ENCODE peak calls at places on chromosomes 2 and 18, in four cellular contexts. X, K, U and P are unnamed samples.

GRCh38 chr18:13136056-13136688 is 82.4 kb upstream of the LDLRAD4 start:
- DNase-seq in X (no peak), K (peak), U (no peak), P (no peak)

GRCh38 chr18:45046226-45046625 is 365.5 kb downstream of the SETBP1 start:
- DNase-seq in U (peak), X (no peak), K (no peak), P (no peak)

GRCh38 chr2:10158681-10159080 is 36.1 kb downstream of the RRM2 start:
- DNase-seq in X (no peak), U (no peak), K (no peak), P (no peak)

GRCh38 chr2:195636890-195637289 is 20.1 kb upstream of the SLC39A10 start:
- DNase-seq in X (no peak), U (peak), K (peak), P (no peak)

GRCh38 chr2:1772868-1773267 is 28.6 kb upstream of the PXDN start:
- DNase-seq in K (no peak), X (no peak), U (no peak), P (no peak)

GRCh38 chr2:979286-979928 is 28.8 kb downstream of the SNTG2 start:
- DNase-seq in X (no peak), U (no peak), K (no peak), P (no peak)

GRCh38 chr2:112085916-112086669 is 31.0 kb downstream of the TMEM87B start:
- DNase-seq in K (no peak), U (no peak), X (no peak), P (no peak)

GRCh38 chr2:112679484-112679883 is 33.7 kb downstream of the SLC20A1 start:
- DNase-seq in X (no peak), K (no peak), U (peak), P (no peak)

GRCh38 chr2:66926594-66927112 is 470.5 kb upstream of the ETAA1 start:
- DNase-seq in X (no peak), U (no peak), K (no peak), P (no peak)

GRCh38 chr2:60759654-60760053 is 3.6 kb downstream of the PAPOLG start:
- DNase-seq in U (no peak), X (no peak), K (no peak), P (no peak)

GRCh38 chr2:182366625-182367024 is 60.2 kb downstream of the PDE1A start:
- DNase-seq in X (no peak), U (peak), K (peak), P (no peak)

GRCh38 chr18:51278045-51278649 is 80.7 kb upstream of the MEX3C start:
- DNase-seq in K (peak), U (peak), X (peak), P (no peak)

GRCh38 chr18:8056723-8057122 is 489.6 kb downstream of the PTPRM start:
- DNase-seq in X (no peak), U (no peak), K (no peak), P (no peak)

GRCh38 chr2:149661844-149662243 is 74.3 kb upstream of the MMADHC start:
- DNase-seq in U (peak), X (no peak), K (peak), P (no peak)

GRCh38 chr2:157777425-157777824 is 98.7 kb downstream of the ACVR1 start:
- DNase-seq in X (no peak), K (peak), U (peak), P (no peak)

GRCh38 chr18:55585586-55586521 is 2.1 kb downstream of the TCF4 start:
- DNase-seq in K (peak), U (no peak), X (peak), P (peak)

GRCh38 chr2:174554514-174555119 is 43.0 kb downstream of the WIPF1 start:
- DNase-seq in U (no peak), K (no peak), X (no peak), P (no peak)

GRCh38 chr2:226354434-226354833 is 445.2 kb downstream of the IRS1 start:
- DNase-seq in U (peak), K (peak), X (no peak), P (no peak)

GRCh38 chr2:45729753-45730512 is 78.5 kb downstream of the PRKCE start:
- DNase-seq in X (no peak), U (peak), K (no peak), P (no peak)

GRCh38 chr2:133802366-133802765 is 234.1 kb upstream of the NCKAP5 start:
- DNase-seq in X (no peak), K (no peak), U (no peak), P (no peak)

GRCh38 chr2:219285894-219286425 is 6.8 kb downstream of the DNAJB2 start:
- DNase-seq in U (peak), K (peak), X (no peak), P (no peak)

GRCh38 chr2:26757873-26758789 is 6.0 kb upstream of the SLC35F6 start:
- DNase-seq in K (peak), U (peak), X (no peak), P (no peak)

GRCh38 chr2:162166174-162166573 is 14.1 kb upstream of the GCG start:
- DNase-seq in K (no peak), X (no peak), U (no peak), P (no peak)

GRCh38 chr18:52991246-52991645 is 651.2 kb downstream of the DCC start:
- DNase-seq in U (no peak), X (no peak), K (no peak), P (no peak)

GRCh38 chr2:239114119-239114581 is 266.3 kb downstream of the TWIST2 start:
- DNase-seq in U (no peak), K (peak), X (no peak), P (no peak)

GRCh38 chr18:3703732-3704176 is 253.8 kb downstream of the TGIF1 start:
- DNase-seq in U (peak), X (no peak), K (peak), P (peak)

GRCh38 chr2:222915092-222915957 is 54.5 kb downstream of the ACSL3 start:
- DNase-seq in U (no peak), K (peak), X (no peak), P (no peak)

GRCh38 chr18:35696307-35696706 is 114.8 kb downstream of the GALNT1 start:
- DNase-seq in X (no peak), K (no peak), U (no peak), P (no peak)

GRCh38 chr2:37318401-37318800 is 6.2 kb downstream of the PRKD3 start:
- DNase-seq in U (no peak), K (peak), X (no peak), P (no peak)

GRCh38 chr2:29519996-29520395 is 401.4 kb downstream of the ALK start:
- DNase-seq in X (no peak), K (peak), U (no peak), P (no peak)